ENCODE peak calls at places on chromosomes 3 and 15, in four cellular contexts. Z is H9, E is PC-3, L is SK-N-SH. S is an unnamed sample.

GRCh38 chr15:62809106-62809967 is 233.2 kb upstream of the TPM1 start:
- DNase-seq in Z (no peak), E (no peak), L (peak; percentile 66), S (no peak)

GRCh38 chr3:123657111-123657510 is 72.3 kb upstream of the HACD2 start:
- DNase-seq in Z (no peak), E (no peak), L (no peak), S (peak; percentile 41)

GRCh38 chr15:39345176-39345575 is 235.7 kb upstream of the THBS1 start:
- DNase-seq in Z (no peak), E (no peak), L (no peak), S (no peak)

GRCh38 chr3:188264231-188265213 is 110.6 kb downstream of the LPP start:
- DNase-seq in Z (no peak), E (peak; percentile 65), L (no peak), S (no peak)

GRCh38 chr3:195209836-195210551 is 61.0 kb downstream of the XXYLT1 start:
- DNase-seq in Z (no peak), E (no peak), L (peak; percentile 84), S (peak; percentile 91)

GRCh38 chr15:25725758-25726157 is 137.4 kb downstream of the ATP10A start:
- DNase-seq in Z (no peak), E (no peak), L (no peak), S (no peak)

GRCh38 chr3:129424185-129424841 is 4.1 kb downstream of the EFCAB12 start:
- DNase-seq in Z (no peak), E (peak; percentile 66), L (no peak), S (no peak)

GRCh38 chr3:115512565-115513410 is 110.5 kb upstream of the GAP43 start:
- DNase-seq in Z (peak; percentile 89), E (no peak), L (peak; percentile 62), S (peak; percentile 72)

GRCh38 chr3:124859025-124859424 is 28.1 kb downstream of the ITGB5 start:
- DNase-seq in Z (no peak), E (no peak), L (no peak), S (no peak)

GRCh38 chr3:69930564-69930963 is 69.0 kb upstream of the SAMMSON start:
- DNase-seq in Z (no peak), E (no peak), L (no peak), S (no peak)

GRCh38 chr15:101489633-101490407 is at the start of gene PCSK6:
- DNase-seq in Z (peak; percentile 50), E (no peak), L (peak; percentile 87), S (no peak)

GRCh38 chr15:57432141-57432701 is 55.9 kb downstream of the CGNL1 start:
- DNase-seq in Z (peak; percentile 82), E (no peak), L (no peak), S (no peak)

GRCh38 chr3:115857518-115858136 is 234.3 kb downstream of the GAP43 start:
- DNase-seq in Z (no peak), E (no peak), L (no peak), S (no peak)

GRCh38 chr3:102394517-102394916 is 40.3 kb upstream of the ZPLD1 start:
- DNase-seq in Z (no peak), E (peak; percentile 55), L (no peak), S (no peak)

GRCh38 chr3:31010491-31010890 is 116.0 kb upstream of the GADL1 start:
- DNase-seq in Z (no peak), E (peak; percentile 58), L (no peak), S (no peak)

GRCh38 chr3:111649180-111649579 is 54.0 kb upstream of the ZBED2 start:
- DNase-seq in Z (no peak), E (peak; percentile 70), L (no peak), S (no peak)

GRCh38 chr15:57440799-57441198 is 64.5 kb downstream of the CGNL1 start:
- DNase-seq in Z (no peak), E (no peak), L (no peak), S (no peak)

GRCh38 chr3:98550833-98551232 is 19.1 kb downstream of the GPR15 start:
- DNase-seq in Z (no peak), E (no peak), L (no peak), S (no peak)

GRCh38 chr3:7733933-7734332 is 767.7 kb upstream of the LMCD1 start:
- DNase-seq in Z (no peak), E (no peak), L (no peak), S (no peak)

GRCh38 chr3:140509534-140509933 is 168.3 kb upstream of the TRIM42 start:
- DNase-seq in Z (peak; percentile 55), E (no peak), L (no peak), S (no peak)

GRCh38 chr3:190059242-190059590 is 61.5 kb downstream of the P3H2 start:
- DNase-seq in Z (no peak), E (no peak), L (no peak), S (no peak)

GRCh38 chr15:63504979-63505841 is 817 bp downstream of the USP3 start:
- DNase-seq in Z (peak; percentile 53), E (peak; percentile 47), L (peak; percentile 78), S (peak; percentile 87)

GRCh38 chr3:187196573-187197094 is 652 bp upstream of the RTP1 start:
- DNase-seq in Z (no peak), E (no peak), L (no peak), S (no peak)

GRCh38 chr3:43046583-43046982 is 59.3 kb downstream of the POMGNT2 start:
- DNase-seq in Z (no peak), E (no peak), L (no peak), S (no peak)

GRCh38 chr3:194296448-194296831 is 54.7 kb downstream of the CPN2 start:
- DNase-seq in Z (peak; percentile 54), E (peak; percentile 94), L (no peak), S (peak; percentile 90)

GRCh38 chr15:75112278-75112847 is 89.0 kb downstream of the PPCDC start:
- DNase-seq in Z (no peak), E (peak; percentile 15), L (no peak), S (no peak)

GRCh38 chr3:45683417-45684326 is 5.5 kb upstream of the SACM1L start:
- DNase-seq in Z (no peak), E (no peak), L (no peak), S (no peak)

GRCh38 chr3:150344079-150344478 is 64.0 kb upstream of the TSC22D2 start:
- DNase-seq in Z (no peak), E (no peak), L (no peak), S (no peak)

GRCh38 chr3:4976109-4976508 is 3.1 kb upstream of the BHLHE40 start:
- DNase-seq in Z (peak; percentile 83), E (peak; percentile 68), L (peak; percentile 56), S (no peak)

GRCh38 chr3:11477286-11477935 is 166.3 kb downstream of the VGLL4 start:
- DNase-seq in Z (no peak), E (peak; percentile 25), L (no peak), S (no peak)

DNA sequence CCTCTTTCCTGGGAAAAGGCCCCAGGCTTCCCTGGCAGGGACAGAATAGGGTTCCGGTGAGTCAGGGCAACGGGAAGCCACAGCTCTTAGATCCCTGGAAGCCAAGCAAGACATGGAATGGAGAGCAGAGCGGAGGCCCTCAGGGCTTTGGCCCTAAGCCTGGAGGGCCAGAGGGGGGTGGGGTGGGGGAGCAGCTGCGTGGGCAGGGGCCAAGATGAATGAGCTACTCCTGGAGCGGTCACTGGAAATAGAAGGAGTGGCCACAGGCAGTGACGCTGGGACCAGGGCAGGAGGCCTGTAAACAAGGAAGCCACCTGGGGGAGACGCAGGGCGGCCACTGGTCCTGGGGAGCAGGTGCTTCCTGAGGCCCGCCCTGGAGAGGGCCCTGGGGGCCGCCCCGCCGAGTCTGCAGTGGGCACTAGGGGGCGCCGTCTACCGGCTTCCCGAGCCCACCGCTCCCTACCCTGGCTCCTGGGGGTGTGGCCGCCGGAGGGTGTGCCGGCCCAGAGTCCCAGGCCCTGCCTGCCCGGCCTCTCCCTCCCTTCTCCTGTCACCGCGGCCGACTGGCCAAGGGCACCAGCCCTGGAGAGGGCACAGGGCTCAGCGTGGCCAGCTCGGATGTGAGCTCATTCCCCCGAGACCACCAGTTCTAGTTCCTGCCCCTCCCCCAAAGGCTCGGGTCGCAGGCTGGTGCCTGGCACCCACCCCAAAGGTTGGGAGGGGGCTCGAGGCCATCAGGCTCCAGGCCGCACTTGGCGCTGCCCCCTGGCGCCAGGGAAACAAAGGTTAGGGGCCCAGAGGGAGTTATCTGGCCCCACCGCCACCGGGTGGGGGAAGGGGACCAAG is 12.1 kb downstream of the VPS18 start:
- DNase-seq in Z (peak; percentile 96), E (peak; percentile 98), L (peak; percentile 95), S (peak; percentile 97)
- H3K9ac ChIP-seq in Z (no peak overlapping the region), E (peak overlapping the region; percentile 88), L (peak overlapping the region; percentile 41), S (peak overlapping the region; percentile 88)

DNA sequence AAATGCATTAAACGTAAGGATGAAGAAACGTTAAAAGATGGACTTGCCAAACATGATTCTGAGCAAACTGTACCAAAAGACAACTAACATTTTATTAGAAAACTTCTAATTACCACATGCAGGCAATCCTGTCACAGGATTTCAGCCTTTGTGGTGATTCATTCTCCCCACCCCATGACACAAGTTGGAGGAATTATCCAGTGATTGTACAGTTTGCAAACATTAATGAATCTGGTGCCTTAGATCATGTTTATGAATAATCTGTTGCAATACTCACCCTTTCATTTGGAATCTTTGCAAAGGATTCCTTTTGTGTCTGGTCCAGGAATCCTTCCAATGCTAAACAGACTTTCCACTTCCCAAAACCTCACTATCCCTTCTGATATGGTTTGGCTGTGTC is 23.3 kb upstream of the ERC2 start:
- DNase-seq in Z (no peak), E (peak; percentile 7), L (no peak), S (no peak)
- TF ChIP-seq CTCF in Z (no peak), E (no peak), L (no peak), S (no peak)

GRCh38 chr3:170563712-170564423 is 22.0 kb downstream of the SLC7A14 start:
- DNase-seq in Z (no peak), E (peak; percentile 14), L (peak; percentile 70), S (no peak)
- H3K9ac ChIP-seq in Z (no peak overlapping the region), E (no peak overlapping the region), L (peak overlapping the region; percentile 2), S (no peak overlapping the region)

DNA sequence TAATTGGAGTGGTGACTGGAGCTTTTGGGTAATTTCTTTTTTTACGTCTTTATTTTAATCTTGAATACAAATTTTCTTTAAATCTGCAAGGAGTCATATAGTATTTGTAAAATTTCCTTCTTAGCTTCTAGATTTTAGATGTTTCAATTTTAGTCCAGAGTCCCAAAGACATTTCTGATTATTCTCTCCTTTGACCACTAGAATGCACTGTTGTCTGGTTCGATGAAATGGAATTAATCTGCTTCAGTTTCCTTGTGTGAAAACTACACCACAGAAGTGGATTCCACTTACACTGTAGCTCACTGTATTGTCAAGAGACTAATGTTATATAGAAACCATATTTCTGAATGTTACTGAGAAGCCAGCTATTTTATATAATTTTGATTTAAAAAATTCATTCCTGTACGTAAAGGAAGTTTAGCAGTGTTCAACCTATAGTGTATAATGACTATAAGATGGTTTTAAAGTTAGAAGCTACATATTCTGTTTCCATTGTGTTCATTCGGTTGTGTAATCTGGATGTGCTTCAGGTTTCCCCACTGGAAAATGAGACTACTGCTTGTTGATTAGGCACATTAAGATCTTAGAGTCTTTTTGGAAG is 6.1 kb downstream of the GRAMD1C start:
- DNase-seq in Z (no peak), E (peak; percentile 78), L (peak; percentile 47), S (no peak)
- TF ChIP-seq CTCF in Z (peak; percentile 70), E (peak; percentile 81), L (peak; percentile 75), S (peak; percentile 63)

GRCh38 chr3:99920530-99921376 is 103.1 kb downstream of the CMSS1 start:
- DNase-seq in Z (peak; percentile 47), E (peak; percentile 45), L (no peak), S (peak; percentile 63)
- H3K9ac ChIP-seq in Z (no peak overlapping the region), E (no peak overlapping the region), L (no peak overlapping the region), S (no peak overlapping the region)

DNA sequence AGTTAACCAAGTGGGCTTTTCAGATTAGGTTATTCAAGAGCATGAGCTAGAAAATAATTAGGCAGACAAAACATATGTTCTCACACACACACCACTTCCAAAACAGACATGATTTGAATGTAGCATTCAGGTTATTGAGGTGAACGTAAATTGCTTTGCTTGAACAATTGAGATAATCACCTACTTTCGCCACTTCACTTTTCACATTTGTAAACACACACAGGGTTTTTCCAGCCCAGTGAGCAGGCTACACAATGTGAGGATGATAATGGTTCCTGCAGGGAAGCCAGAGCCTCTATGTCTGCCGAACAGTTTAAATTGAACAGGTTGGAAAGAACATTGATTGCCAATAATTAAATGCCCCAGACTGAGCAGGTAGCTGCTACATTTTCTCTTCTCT is 560.8 kb downstream of the OCA2 start:
- DNase-seq in Z (no peak), E (no peak), L (no peak), S (no peak)
- TF ChIP-seq CTCF in Z (no peak), E (no peak), L (no peak), S (no peak)